ENCODE peak calls at places on chromosome 9, in nine cellular contexts. W is osteocyte, F is omental fat pad, G is uterus, S is HFF-Myc, L is MCF 10A, Z is spleen, D is psoas muscle, M is neural crest cell. U is an unnamed sample.

GRCh38 chr9:133264235-133264764 is 10.7 kb downstream of the ABO start:
- DNase-seq in W (no peak), F (no peak), G (no peak), S (no peak), L (no peak), Z (no peak), D (no peak), M (no peak), U (no peak)

GRCh38 chr9:117136461-117136860 is 278.4 kb downstream of the ASTN2 start:
- DNase-seq in W (no peak), F (no peak), G (no peak), S (no peak), L (no peak), Z (no peak), D (no peak), M (no peak), U (no peak)

GRCh38 chr9:115649991-115650472 is 503.6 kb upstream of the PAPPA start:
- DNase-seq in W (no peak), F (no peak), G (peak), S (peak), L (no peak), Z (no peak), D (peak), M (no peak), U (no peak)

GRCh38 chr9:131478421-131478868 is 24.3 kb upstream of the POMT1 start:
- DNase-seq in W (no peak), F (no peak), G (peak), S (no peak), L (peak), Z (no peak), D (peak), M (peak), U (peak)

GRCh38 chr9:92774274-92774673 is 9.6 kb upstream of the BICD2 start:
- DNase-seq in W (no peak), F (no peak), G (no peak), S (peak), L (peak), Z (no peak), D (no peak), M (no peak), U (peak)

GRCh38 chr9:130539473-130540223 is 39.7 kb upstream of the FUBP3 start:
- DNase-seq in W (no peak), F (no peak), G (peak), S (no peak), L (peak), Z (no peak), D (no peak), M (no peak), U (peak)

GRCh38 chr9:88661759-88662158 is 126.8 kb downstream of the NXNL2 start:
- DNase-seq in W (no peak), F (no peak), G (no peak), S (no peak), L (peak), Z (no peak), D (no peak), M (no peak), U (peak)

GRCh38 chr9:112337547-112337946 is 4.1 kb upstream of the PTBP3 start:
- DNase-seq in W (no peak), F (no peak), G (no peak), S (no peak), L (no peak), Z (no peak), D (no peak), M (no peak), U (no peak)

GRCh38 chr9:133306242-133307194 is 29.5 kb downstream of the SURF6 start:
- DNase-seq in W (peak), F (no peak), G (no peak), S (no peak), L (no peak), Z (no peak), D (no peak), M (no peak), U (no peak)

GRCh38 chr9:14428781-14429230 is 114.9 kb upstream of the NFIB start:
- DNase-seq in W (peak), F (peak), G (peak), S (peak), L (peak), Z (no peak), D (peak), M (peak), U (peak)

GRCh38 chr9:109060235-109060634 is 46.9 kb upstream of the CTNNAL1 start:
- DNase-seq in W (no peak), F (no peak), G (no peak), S (no peak), L (no peak), Z (no peak), D (no peak), M (no peak), U (no peak)

GRCh38 chr9:109068764-109069163 is 51.0 kb downstream of the TMEM245 start:
- DNase-seq in W (no peak), F (no peak), G (no peak), S (no peak), L (no peak), Z (no peak), D (no peak), M (no peak), U (no peak)

GRCh38 chr9:109064963-109065701 is 51.8 kb upstream of the CTNNAL1 start:
- DNase-seq in W (no peak), F (no peak), G (no peak), S (peak), L (peak), Z (no peak), D (no peak), M (no peak), U (peak)

GRCh38 chr9:109062543-109062942 is 49.2 kb upstream of the CTNNAL1 start:
- DNase-seq in W (no peak), F (no peak), G (no peak), S (no peak), L (no peak), Z (no peak), D (no peak), M (no peak), U (no peak)

GRCh38 chr9:109063765-109064164 is 50.5 kb upstream of the CTNNAL1 start:
- DNase-seq in W (no peak), F (no peak), G (no peak), S (peak), L (no peak), Z (no peak), D (no peak), M (no peak), U (peak)
- TF ChIP-seq CTCF in W (no peak), F (no peak), G (no peak), S (no peak), L (no peak), Z (no peak), D (no peak), M (no peak), U (no peak)

GRCh38 chr9:99166149-99166548 is 55.6 kb downstream of the ALG2 start:
- DNase-seq in W (no peak), F (no peak), G (no peak), S (no peak), L (no peak), Z (no peak), D (no peak), M (no peak), U (no peak)

GRCh38 chr9:99167120-99167519 is 54.6 kb downstream of the ALG2 start:
- DNase-seq in W (no peak), F (no peak), G (no peak), S (no peak), L (peak), Z (no peak), D (no peak), M (no peak), U (no peak)

GRCh38 chr9:99167694-99168093 is 54.0 kb downstream of the ALG2 start:
- DNase-seq in W (no peak), F (no peak), G (no peak), S (no peak), L (no peak), Z (no peak), D (no peak), M (no peak), U (no peak)

GRCh38 chr9:99158629-99159028 is 53.7 kb downstream of the TGFBR1 start:
- DNase-seq in W (no peak), F (no peak), G (no peak), S (no peak), L (no peak), Z (no peak), D (no peak), M (no peak), U (no peak)

DNA sequence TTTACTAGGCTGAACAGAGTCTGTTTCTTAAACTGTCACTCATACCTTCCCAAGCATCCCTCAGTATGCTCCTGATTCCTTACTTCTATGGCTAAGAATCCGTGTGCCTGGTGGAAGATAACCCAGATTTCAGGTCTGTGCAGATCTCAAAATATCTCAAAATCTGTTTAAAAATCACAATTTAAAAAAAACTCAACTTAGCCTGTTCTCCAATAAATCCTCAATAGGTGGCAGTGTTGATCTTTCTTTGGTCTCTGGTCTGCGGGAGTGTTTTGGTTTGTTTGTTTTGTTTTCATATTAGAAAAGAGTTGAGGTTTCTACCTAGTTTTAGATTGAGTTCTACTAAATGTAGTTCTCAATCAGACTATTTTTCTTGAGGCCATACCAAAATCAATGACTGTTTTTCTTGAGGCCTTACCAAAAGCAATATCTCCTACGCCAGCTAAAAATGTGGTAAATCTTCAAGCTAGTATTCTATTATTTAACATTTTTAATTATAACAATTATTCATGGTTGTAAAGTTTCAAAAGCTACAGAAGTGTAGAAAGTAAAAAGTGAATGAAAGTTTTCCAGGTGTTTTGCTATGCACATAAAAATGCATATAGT is 57.9 kb downstream of the TGFBR1 start:
- DNase-seq in W (no peak), F (no peak), G (no peak), S (peak), L (peak), Z (no peak), D (no peak), M (no peak), U (peak)
- TF ChIP-seq CTCF in W (peak), F (no peak), G (peak), S (peak), L (peak), Z (peak), D (peak), M (peak), U (peak)

GRCh38 chr9:127362829-127363228 is 34.1 kb upstream of the SLC2A8 start:
- DNase-seq in W (no peak), F (no peak), G (no peak), S (no peak), L (no peak), Z (no peak), D (no peak), M (no peak), U (no peak)

GRCh38 chr9:127358770-127359169 is 38.2 kb upstream of the SLC2A8 start:
- DNase-seq in W (no peak), F (no peak), G (no peak), S (no peak), L (no peak), Z (no peak), D (no peak), M (no peak), U (no peak)

GRCh38 chr9:127361561-127361960 is 35.4 kb upstream of the SLC2A8 start:
- DNase-seq in W (no peak), F (no peak), G (no peak), S (no peak), L (peak), Z (no peak), D (no peak), M (no peak), U (peak)

GRCh38 chr9:127360205-127360604 is 36.8 kb upstream of the SLC2A8 start:
- DNase-seq in W (no peak), F (no peak), G (no peak), S (no peak), L (no peak), Z (no peak), D (no peak), M (no peak), U (peak)

GRCh38 chr9:127360829-127361228 is 36.1 kb upstream of the SLC2A8 start:
- DNase-seq in W (no peak), F (no peak), G (peak), S (no peak), L (peak), Z (no peak), D (no peak), M (no peak), U (peak)
- TF ChIP-seq CTCF in W (peak), F (no peak), G (peak), S (peak), L (peak), Z (no peak), D (no peak), M (peak), U (peak)

GRCh38 chr9:78618735-78619134 is 321.8 kb downstream of the PSAT1 start:
- DNase-seq in W (no peak), F (no peak), G (no peak), S (no peak), L (no peak), Z (no peak), D (no peak), M (no peak), U (no peak)
- TF ChIP-seq CTCF in W (peak), F (no peak), G (no peak), S (no peak), L (no peak), Z (no peak), D (no peak), M (no peak), U (no peak)

U was measured in epithelial cell of esophagus.